ENCODE peak calls at places on chromosomes 2 and 18, in eight cellular contexts. N is Caki2, A is amniotic stem cell, F is fibroblast of the conjunctiva, G is posterior cingulate gyrus, V is RCC 7860, Q is AG10803, U is right lobe of liver. Y is an unnamed sample.

GRCh38 chr2:151760139-151760650 is 25.9 kb upstream of the NEB start:
- DNase-seq in N (no peak), A (no peak), F (no peak), G (no peak), V (no peak), Q (no peak), U (no peak), Y (peak)

GRCh38 chr2:167181134-167181533 is 292.9 kb downstream of the XIRP2 start:
- DNase-seq in N (no peak), A (peak), F (no peak), G (no peak), V (peak), Q (peak), U (no peak), Y (no peak)

GRCh38 chr2:133142087-133142486 is 426.2 kb downstream of the NCKAP5 start:
- DNase-seq in N (no peak), A (no peak), F (no peak), G (no peak), V (no peak), Q (no peak), U (no peak), Y (no peak)

GRCh38 chr18:61589724-61590065 is 256.5 kb downstream of the CDH20 start:
- DNase-seq in N (no peak), A (peak), F (no peak), G (no peak), V (peak), Q (peak), U (no peak), Y (no peak)

GRCh38 chr2:23246992-23247683 is 137.8 kb upstream of the KLHL29 start:
- DNase-seq in N (no peak), A (no peak), F (no peak), G (no peak), V (no peak), Q (no peak), U (peak), Y (no peak)

GRCh38 chr2:28619213-28620196 is 123.6 kb downstream of the PLB1 start:
- DNase-seq in N (no peak), A (no peak), F (no peak), G (no peak), V (no peak), Q (peak), U (no peak), Y (no peak)

GRCh38 chr2:199018826-199019225 is 438.9 kb downstream of the SATB2 start:
- DNase-seq in N (no peak), A (no peak), F (no peak), G (no peak), V (no peak), Q (peak), U (no peak), Y (no peak)

GRCh38 chr2:27627963-27628766 is 647 bp downstream of the CCDC121 start:
- DNase-seq in N (peak), A (peak), F (peak), G (no peak), V (peak), Q (peak), U (no peak), Y (no peak)

GRCh38 chr2:10373931-10374330 is 71.2 kb downstream of the HPCAL1 start:
- DNase-seq in N (no peak), A (no peak), F (no peak), G (no peak), V (no peak), Q (no peak), U (no peak), Y (no peak)

GRCh38 chr2:105563000-105563719 is 164.3 kb upstream of the FHL2 start:
- DNase-seq in N (no peak), A (no peak), F (no peak), G (no peak), V (no peak), Q (no peak), U (no peak), Y (no peak)

GRCh38 chr2:232438951-232439757 is 16.8 kb upstream of the ALPI start:
- DNase-seq in N (no peak), A (no peak), F (no peak), G (no peak), V (no peak), Q (no peak), U (no peak), Y (no peak)

GRCh38 chr2:64837925-64838641 is 151.1 kb upstream of the SLC1A4 start:
- DNase-seq in N (peak), A (no peak), F (no peak), G (no peak), V (peak), Q (peak), U (peak), Y (no peak)

GRCh38 chr2:55585451-55586079 is 31.9 kb downstream of the PPP4R3B start:
- DNase-seq in N (no peak), A (peak), F (peak), G (no peak), V (no peak), Q (peak), U (no peak), Y (no peak)

GRCh38 chr2:216556202-216556601 is 57.6 kb downstream of the RPL37A start:
- DNase-seq in N (no peak), A (no peak), F (no peak), G (no peak), V (no peak), Q (no peak), U (no peak), Y (no peak)

GRCh38 chr2:108870069-108870644 is 83.6 kb downstream of the CCDC138 start:
- DNase-seq in N (peak), A (no peak), F (no peak), G (no peak), V (no peak), Q (no peak), U (no peak), Y (no peak)

GRCh38 chr2:37851828-37852584 is 73.1 kb upstream of the RMDN2 start:
- DNase-seq in N (no peak), A (no peak), F (no peak), G (no peak), V (no peak), Q (peak), U (no peak), Y (no peak)

GRCh38 chr2:28725021-28725711 is 26.5 kb upstream of the PPP1CB start:
- DNase-seq in N (no peak), A (no peak), F (no peak), G (no peak), V (no peak), Q (no peak), U (no peak), Y (peak)

GRCh38 chr2:15890936-15891905 is 49.1 kb upstream of the MYCN start:
- DNase-seq in N (no peak), A (no peak), F (no peak), G (no peak), V (no peak), Q (no peak), U (no peak), Y (no peak)

GRCh38 chr18:59060540-59060939 is 79.1 kb upstream of the SEC11C start:
- DNase-seq in N (no peak), A (no peak), F (no peak), G (no peak), V (no peak), Q (no peak), U (no peak), Y (no peak)

GRCh38 chr18:45014047-45014501 is 333.4 kb downstream of the SETBP1 start:
- DNase-seq in N (peak), A (peak), F (peak), G (no peak), V (peak), Q (peak), U (no peak), Y (peak)

GRCh38 chr2:62506421-62506750 is 391 bp upstream of the TMEM17 start:
- DNase-seq in N (no peak), A (no peak), F (no peak), G (no peak), V (no peak), Q (no peak), U (no peak), Y (no peak)

GRCh38 chr2:84281510-84281909 is 177.6 kb downstream of the SUCLG1 start:
- DNase-seq in N (no peak), A (no peak), F (no peak), G (no peak), V (no peak), Q (no peak), U (no peak), Y (no peak)

GRCh38 chr2:7788736-7789135 is 871.5 kb downstream of the RNF144A start:
- DNase-seq in N (peak), A (no peak), F (no peak), G (no peak), V (peak), Q (no peak), U (no peak), Y (no peak)

GRCh38 chr2:142130111-142131015 is 453 bp downstream of the LRP1B start:
- DNase-seq in N (no peak), A (peak), F (no peak), G (peak), V (no peak), Q (peak), U (peak), Y (peak)

GRCh38 chr18:21741511-21742322 is 1.1 kb downstream of the MIB1 start:
- DNase-seq in N (peak), A (no peak), F (no peak), G (peak), V (no peak), Q (peak), U (peak), Y (peak)

GRCh38 chr2:231294578-231295362 is 96.3 kb downstream of the ARMC9 start:
- DNase-seq in N (no peak), A (no peak), F (no peak), G (no peak), V (no peak), Q (no peak), U (no peak), Y (no peak)

GRCh38 chr2:39646891-39647780 is 18.6 kb upstream of the TMEM178A start:
- DNase-seq in N (no peak), A (no peak), F (no peak), G (no peak), V (no peak), Q (no peak), U (no peak), Y (no peak)

GRCh38 chr2:26559556-26559955 is 81.6 kb downstream of the CIB4 start:
- DNase-seq in N (no peak), A (no peak), F (no peak), G (no peak), V (no peak), Q (no peak), U (peak), Y (no peak)

GRCh38 chr2:136214284-136214683 is 96.3 kb upstream of the CXCR4 start:
- DNase-seq in N (no peak), A (no peak), F (no peak), G (no peak), V (no peak), Q (no peak), U (no peak), Y (no peak)

GRCh38 chr2:160224060-160224459 is 24.0 kb upstream of the ITGB6 start:
- DNase-seq in N (peak), A (peak), F (peak), G (no peak), V (peak), Q (peak), U (no peak), Y (no peak)

GRCh38 chr2:15800489-15801329 is 139.6 kb upstream of the MYCN start:
- DNase-seq in N (no peak), A (no peak), F (no peak), G (peak), V (no peak), Q (no peak), U (no peak), Y (peak)

GRCh38 chr2:149858916-149859634 is 271.5 kb upstream of the MMADHC start:
- DNase-seq in N (no peak), A (no peak), F (no peak), G (no peak), V (no peak), Q (peak), U (no peak), Y (no peak)

GRCh38 chr18:11501352-11501751 is 108.0 kb upstream of the SLC35G4 start:
- DNase-seq in N (no peak), A (no peak), F (no peak), G (no peak), V (no peak), Q (no peak), U (no peak), Y (no peak)

GRCh38 chr2:227186751-227187150 is 22.3 kb downstream of the COL4A3 start:
- DNase-seq in N (no peak), A (no peak), F (no peak), G (no peak), V (no peak), Q (no peak), U (no peak), Y (no peak)

GRCh38 chr18:27118964-27119363 is 66.1 kb downstream of the CHST9 start:
- DNase-seq in N (no peak), A (no peak), F (no peak), G (no peak), V (no peak), Q (no peak), U (no peak), Y (no peak)